ENCODE peak calls at places on chromosome 19, in ten cellular contexts. M is colonic mucosa; X is AG04450; A is stomach; C is A673; W is CD8-positive, alpha-beta memory T cell; V is transverse colon; Q is HCT116; E is fibroblast of lung; R is heart left ventricle. I is an unnamed sample. For H3K27me3, the result is how much of the 10 kb centered on the place peaks cover.

GRCh38 chr19:37304190-37304883 is 66.6 kb upstream of the ZNF527 start:
- DNase-seq in V (peak), X (no peak), W (no peak), M (no peak), C (no peak), Q (no peak), R (peak), E (no peak), A (no peak), I (no peak)

GRCh38 chr19:48466571-48467325 is 2.4 kb upstream of the CYTH2 start:
- DNase-seq in X (peak), A (no peak), E (peak), W (no peak), C (no peak), Q (no peak), M (no peak), V (no peak), R (no peak), I (peak)

GRCh38 chr19:33376423-33376822 is 2.9 kb downstream of the CEBPG start:
- DNase-seq in E (peak), Q (peak), X (no peak), C (no peak), R (peak), M (peak), A (peak), W (no peak), V (peak), I (peak)

GRCh38 chr19:10471909-10472308 is 31.2 kb downstream of the KEAP1 start:
- DNase-seq in A (no peak), W (no peak), Q (no peak), V (no peak), C (peak), M (no peak), R (no peak), X (no peak), E (peak), I (no peak)

GRCh38 chr19:29666634-29667389 is 1.6 kb downstream of the PLEKHF1 start:
- DNase-seq in A (peak), C (peak), E (peak), X (no peak), M (peak), W (no peak), V (peak), R (peak), Q (no peak), I (peak)

GRCh38 chr19:16920816-16921529 is 32.2 kb downstream of the F2RL3 start:
- DNase-seq in Q (peak), V (no peak), W (no peak), C (peak), R (no peak), X (peak), E (peak), A (no peak), M (no peak), I (peak)

GRCh38 chr19:47779524-47780214 is 1.2 kb downstream of the SELENOW start:
- DNase-seq in W (no peak), A (peak), R (peak), V (peak), X (no peak), M (peak), Q (no peak), C (no peak), E (no peak), I (no peak)

GRCh38 chr19:10478903-10479384 is 24.2 kb downstream of the KEAP1 start:
- DNase-seq in C (peak), X (peak), A (peak), M (peak), E (peak), R (peak), W (peak), Q (peak), V (peak), I (peak)

GRCh38 chr19:55549500-55550320 is 4.4 kb upstream of the SBK3 start:
- DNase-seq in E (peak), A (peak), R (no peak), C (no peak), M (peak), Q (peak), W (peak), X (peak), V (peak), I (peak)

GRCh38 chr19:39407394-39407643 is 672 bp downstream of the ZFP36 start:
- DNase-seq in R (no peak), W (no peak), V (no peak), E (no peak), M (peak), Q (no peak), X (no peak), A (no peak), C (no peak), I (no peak)

GRCh38 chr19:30252214-30252613 is 120.0 kb upstream of the ZNF536 start:
- DNase-seq in V (no peak), X (no peak), C (no peak), R (no peak), W (no peak), Q (no peak), E (no peak), A (no peak), M (no peak), I (no peak)

GRCh38 chr19:33774751-33775150 is 21.9 kb upstream of the KCTD15 start:
- DNase-seq in V (no peak), E (no peak), Q (no peak), C (no peak), W (no peak), M (no peak), A (no peak), X (no peak), R (no peak), I (no peak)

GRCh38 chr19:23070353-23070781 is 46.5 kb upstream of the ZNF730 start:
- DNase-seq in E (peak), Q (no peak), V (peak), M (peak), A (no peak), W (no peak), R (peak), X (no peak), C (peak), I (no peak)

GRCh38 chr19:12112701-12113100 is 27.4 kb downstream of the ZNF20 start:
- DNase-seq in M (no peak), C (no peak), Q (no peak), E (no peak), W (no peak), R (no peak), V (no peak), X (no peak), A (no peak), I (no peak)

GRCh38 chr19:11673608-11674041 is 65.1 kb downstream of the ZNF823 start:
- DNase-seq in M (peak), W (no peak), E (peak), A (peak), C (peak), X (no peak), R (peak), Q (no peak), V (peak), I (peak)

GRCh38 chr19:48999481-49000325 is 6.0 kb downstream of the RUVBL2 start:
- DNase-seq in V (peak), C (peak), W (peak), X (peak), M (peak), Q (no peak), E (peak), A (peak), R (no peak), I (no peak)

GRCh38 chr19:33349319-33350289 is 23.9 kb upstream of the CEBPG start:
- DNase-seq in A (no peak), R (no peak), W (no peak), C (no peak), V (no peak), E (no peak), M (no peak), Q (no peak), X (no peak), I (no peak)

GRCh38 chr19:13146763-13147563 is 3.2 kb downstream of the STX10 start:
- DNase-seq in C (peak), Q (no peak), X (no peak), V (peak), A (peak), M (peak), R (no peak), E (no peak), W (no peak), I (no peak)

GRCh38 chr19:2602391-2603181 is 99.9 kb downstream of the GNG7 start:
- DNase-seq in A (peak), M (peak), W (no peak), Q (no peak), V (peak), X (peak), C (peak), R (peak), E (peak), I (peak)

GRCh38 chr19:12052571-12053169 is at the start of gene ZNF878:
- DNase-seq in R (peak), M (peak), X (peak), W (peak), C (peak), E (peak), A (peak), Q (no peak), V (peak), I (peak)

GRCh38 chr19:9913237-9914000 is 22.9 kb downstream of the OLFM2 start:
- DNase-seq in R (no peak), C (peak), E (no peak), X (no peak), A (peak), M (no peak), Q (no peak), V (peak), W (no peak), I (peak)

GRCh38 chr19:1324792-1325567 is 39.3 kb downstream of the EFNA2 start:
- DNase-seq in M (peak), X (peak), R (peak), V (peak), C (peak), E (peak), Q (peak), A (peak), W (no peak), I (peak)
- H3K4me3 ChIP-seq in M (peak), X (peak), R (no peak), V (peak), C (peak), E (peak), Q (peak), A (peak), W (no peak), I (peak)

DNA sequence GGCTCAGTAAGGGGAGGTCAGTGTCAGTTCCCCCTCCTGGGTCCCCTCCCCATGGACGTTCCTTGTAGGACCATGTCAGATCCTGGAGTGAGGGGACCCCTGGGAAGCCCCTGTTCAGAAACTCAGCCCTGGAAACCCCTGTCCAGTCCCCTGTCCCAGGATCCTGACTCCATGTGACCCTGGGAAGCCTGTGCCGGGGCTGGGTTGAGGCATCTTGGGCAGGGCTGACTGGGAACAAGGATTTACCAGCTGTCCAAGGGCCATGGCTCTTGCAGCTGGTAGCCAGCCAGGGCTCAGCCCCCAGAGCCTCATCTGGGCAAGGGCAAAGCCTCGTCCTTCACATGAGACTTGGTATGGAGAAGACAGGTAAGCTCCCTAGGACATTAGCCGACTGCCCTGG is 25.1 kb downstream of the CEACAM4 start:
- DNase-seq in M (no peak), Q (no peak), R (no peak), V (no peak), C (no peak), A (peak), E (no peak), X (no peak), W (no peak), I (no peak)
- H3K27me3 ChIP-seq in M (under half), Q (half or more), R (under half), V (under half), C (under half), A (under half), E (under half), X (under half), W (under half), I (under half)

DNA sequence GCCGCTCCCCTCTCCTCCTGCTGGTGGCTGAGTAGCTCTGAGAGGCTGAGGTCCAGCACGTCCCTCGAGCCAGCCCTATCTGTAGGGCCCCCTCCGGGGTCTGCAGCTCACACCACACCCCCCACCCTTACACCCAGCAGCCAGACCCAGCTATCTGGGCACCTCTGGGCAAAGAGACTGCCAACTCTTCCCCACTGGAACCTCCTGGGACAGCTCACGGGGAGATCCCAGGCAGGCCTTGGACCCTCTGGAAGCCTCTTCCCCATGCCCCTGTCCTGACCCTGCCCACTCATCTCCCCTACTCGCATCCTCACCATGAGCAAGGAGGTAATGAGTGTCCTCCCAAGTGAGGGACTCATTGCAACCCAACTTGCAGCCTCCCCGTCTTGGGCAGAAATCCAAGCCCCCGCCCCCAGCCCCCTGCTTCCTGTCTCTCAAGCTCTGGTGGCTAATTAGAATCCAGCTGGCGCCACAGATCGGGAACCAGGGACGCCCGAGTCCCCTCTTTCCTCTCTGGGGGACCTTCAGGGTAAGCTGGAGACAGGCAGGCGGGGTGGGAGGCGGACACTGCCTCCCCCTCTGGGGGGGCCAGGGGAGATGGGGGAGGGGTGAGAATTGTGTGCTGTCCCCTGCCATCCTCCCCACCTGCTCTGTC is 22.1 kb downstream of the ADGRL1 start:
- DNase-seq in A (no peak), X (no peak), Q (no peak), W (no peak), E (no peak), M (no peak), V (no peak), R (no peak), C (peak), I (no peak)
- H3K4me3 ChIP-seq in A (no peak), X (no peak), Q (no peak), W (no peak), E (no peak), M (no peak), V (no peak), R (no peak), C (no peak), I (no peak)

DNA sequence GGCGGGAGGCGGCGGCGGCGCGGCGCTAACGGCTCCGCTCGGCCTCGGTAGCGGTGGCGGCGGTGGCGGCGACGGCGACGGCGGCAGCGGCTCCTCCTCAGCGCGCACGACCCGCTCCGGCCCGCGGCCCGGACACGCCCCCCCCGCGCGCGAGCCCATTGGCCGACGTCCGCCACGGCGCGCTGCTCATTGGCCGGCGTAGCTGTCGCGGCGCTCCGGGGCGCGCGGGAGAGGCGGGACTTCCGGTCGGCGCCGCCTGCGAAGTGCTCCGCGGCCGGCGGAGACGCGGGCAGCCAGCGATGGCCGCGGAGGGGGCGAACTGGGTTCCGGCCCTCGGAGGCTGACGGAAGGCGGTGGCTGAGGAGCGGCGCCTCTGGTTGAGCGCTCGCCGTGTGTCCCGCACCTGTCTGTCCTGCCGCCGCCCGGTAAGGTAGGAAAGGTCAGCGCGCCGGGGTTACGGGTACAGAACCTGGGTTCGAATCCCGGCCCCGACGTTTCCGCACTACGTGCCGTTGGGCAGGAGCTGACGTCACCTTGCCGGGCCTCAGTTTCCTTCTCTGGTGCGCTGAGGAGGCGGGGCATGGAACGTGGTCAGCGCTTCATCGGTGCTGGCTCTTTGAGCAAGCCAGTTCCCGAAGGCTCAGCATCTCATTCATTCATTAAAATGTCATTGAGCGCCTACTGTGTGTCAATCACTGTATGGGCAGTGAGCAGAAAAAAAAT is at the start of gene ELAVL1:
- DNase-seq in A (peak), R (peak), C (peak), V (peak), W (peak), E (peak), M (peak), Q (peak), X (peak), I (peak)
- H3K27me3 ChIP-seq in A (under half), R (under half), C (under half), V (under half), W (under half), E (under half), M (under half), Q (under half), X (under half), I (under half)

GRCh38 chr19:54388001-54388802 is 23.5 kb upstream of the LAIR1 start:
- DNase-seq in C (no peak), E (no peak), W (peak), M (peak), V (peak), X (no peak), Q (no peak), R (peak), A (no peak), I (no peak)
- H3K4me3 ChIP-seq in C (peak), E (peak), W (peak), M (peak), V (no peak), X (peak), Q (peak), R (no peak), A (peak), I (no peak)

DNA sequence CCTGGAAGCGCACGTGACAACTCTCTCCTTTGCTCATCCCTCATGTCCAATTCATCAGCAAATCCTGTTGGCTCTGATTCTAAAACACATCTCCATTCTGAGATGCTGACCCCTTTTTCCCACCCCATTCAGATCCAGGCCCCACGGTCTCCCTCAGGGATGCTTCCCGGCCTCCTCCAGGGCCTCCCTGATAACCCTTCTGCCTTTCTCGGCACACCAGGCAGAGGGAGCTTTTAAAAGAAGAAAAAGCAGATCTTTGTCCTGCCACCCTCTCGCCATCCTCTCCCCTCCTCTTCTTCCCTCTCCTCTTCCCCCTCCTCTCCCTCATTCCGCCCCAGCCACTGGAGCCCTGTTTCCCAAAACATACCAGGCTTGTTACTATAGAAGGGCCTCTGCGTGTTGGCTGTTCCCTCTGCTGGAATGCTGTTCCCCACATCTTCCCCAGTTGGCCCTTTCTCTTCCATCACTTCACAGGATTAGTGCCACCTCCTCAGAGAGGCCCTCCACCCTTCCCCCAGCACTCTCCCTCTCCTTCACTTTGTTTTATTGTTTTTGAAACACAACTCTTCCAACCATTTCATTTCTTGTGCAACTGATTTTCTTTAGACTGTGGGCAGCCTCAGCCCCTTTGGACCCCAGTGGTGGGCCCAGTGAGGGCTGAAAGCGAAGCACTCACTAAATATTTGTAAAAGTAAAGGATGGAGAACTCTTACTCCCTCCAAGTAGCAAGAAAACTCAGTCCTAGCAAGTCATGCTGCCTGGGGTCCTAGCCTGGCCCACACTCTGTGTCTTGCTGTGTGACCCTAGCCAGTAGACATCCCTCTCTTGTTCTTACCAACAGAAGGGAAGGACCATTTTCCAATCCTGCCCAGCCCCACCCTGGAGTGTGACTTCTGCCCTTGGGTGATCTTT is 2.5 kb upstream of the CRLF1 start:
- DNase-seq in W (no peak), A (no peak), V (no peak), M (no peak), R (no peak), Q (no peak), C (no peak), E (no peak), X (no peak), I (no peak)
- H3K27me3 ChIP-seq in W (half or more), A (half or more), V (half or more), M (half or more), R (half or more), Q (under half), C (under half), E (half or more), X (half or more), I (half or more)

DNA sequence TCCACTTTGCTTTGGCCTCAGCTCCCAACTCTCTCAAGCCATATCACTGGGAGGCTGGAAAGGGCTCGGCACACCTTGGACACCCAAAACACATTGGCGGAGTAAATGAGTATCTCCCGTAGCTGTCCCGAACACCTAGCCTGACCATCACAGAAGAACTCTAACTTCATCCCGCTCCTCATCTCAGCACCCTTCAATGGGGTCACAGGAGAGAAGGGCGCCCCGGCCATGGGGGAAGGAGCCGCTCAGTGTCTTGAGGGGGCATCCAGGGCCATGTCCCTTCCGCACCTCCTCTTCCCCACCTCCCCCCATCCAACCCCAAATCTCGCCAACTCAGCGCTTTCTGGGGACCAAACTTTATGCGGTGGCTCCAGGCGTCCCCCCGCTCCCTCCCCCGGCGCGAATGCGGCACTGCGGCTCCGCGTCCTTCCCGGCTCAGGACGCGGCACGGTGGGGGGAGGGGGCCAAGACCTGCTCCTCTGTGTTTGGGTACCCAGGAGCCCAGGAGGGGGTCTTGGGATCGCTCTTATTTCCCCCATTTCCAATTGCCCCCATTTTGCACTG is 3.0 kb downstream of the KCNC3 start:
- DNase-seq in Q (no peak), E (no peak), W (no peak), R (no peak), C (no peak), A (no peak), V (no peak), X (no peak), M (no peak), I (no peak)
- H3K4me3 ChIP-seq in Q (no peak), E (no peak), W (no peak), R (no peak), C (peak), A (peak), V (no peak), X (no peak), M (no peak), I (no peak)

DNA sequence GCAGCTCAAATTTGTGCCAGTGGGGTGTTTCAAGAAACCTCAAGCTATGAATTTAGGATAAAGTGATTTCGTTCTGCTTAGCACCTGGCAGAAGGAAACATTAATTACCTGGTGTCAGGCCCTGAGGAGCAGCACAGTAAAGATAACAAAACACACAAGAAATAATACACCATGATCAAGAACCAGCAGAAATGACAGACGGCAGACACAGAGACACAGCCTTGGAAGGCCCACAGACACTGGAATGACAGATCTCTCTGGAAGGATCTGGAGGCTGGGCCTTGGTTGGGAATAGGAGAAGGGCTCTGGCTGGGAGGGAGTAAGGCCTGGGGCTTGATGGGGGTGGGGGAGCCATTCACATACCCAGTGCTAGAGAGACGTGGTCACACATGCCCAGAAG is 10.8 kb downstream of the PRODH2 start:
- DNase-seq in V (no peak), M (no peak), X (no peak), E (no peak), W (no peak), R (no peak), Q (no peak), A (no peak), C (no peak), I (no peak)
- H3K27me3 ChIP-seq in V (under half), M (under half), X (under half), E (under half), W (under half), R (under half), Q (under half), A (under half), C (under half), I (under half)

GRCh38 chr19:43667524-43668405 is 2.2 kb downstream of the PLAUR start:
- DNase-seq in V (peak), M (peak), R (peak), Q (no peak), E (no peak), A (no peak), X (no peak), W (no peak), C (no peak), I (no peak)
- H3K4me3 ChIP-seq in V (peak), M (peak), R (no peak), Q (peak), E (peak), A (peak), X (peak), W (peak), C (peak), I (peak)